ENCODE peak calls at places on chromosomes 11 and 22, in five cellular contexts. One of them, this sample, is unnamed.

GRCh38 chr11:8566613-8567210 is 27.3 kb downstream of the STK33 start:
- DNase-seq in HCT116: peak; percentile 23
- DNase-seq in body of pancreas: no peak
- DNase-seq in GM12878: peak; percentile 32
- DNase-seq in lower leg skin: no peak
- DNase-seq in this sample: no peak

GRCh38 chr11:3074912-3075589 is 17.8 kb upstream of the CARS1 start:
- DNase-seq in HCT116: no peak
- DNase-seq in body of pancreas: peak; percentile 96
- DNase-seq in GM12878: no peak
- DNase-seq in lower leg skin: no peak
- DNase-seq in this sample: no peak

GRCh38 chr11:115180272-115180671 is 323.9 kb downstream of the CADM1 start:
- DNase-seq in HCT116: no peak
- DNase-seq in body of pancreas: no peak
- DNase-seq in GM12878: no peak
- DNase-seq in lower leg skin: no peak
- DNase-seq in this sample: no peak

GRCh38 chr22:33867118-33867863 is 53.0 kb downstream of the LARGE1 start:
- DNase-seq in HCT116: no peak
- DNase-seq in body of pancreas: no peak
- DNase-seq in GM12878: no peak
- DNase-seq in lower leg skin: no peak
- DNase-seq in this sample: no peak

GRCh38 chr22:48881326-48881980 is 946.2 kb downstream of the BRD1 start:
- DNase-seq in HCT116: no peak
- DNase-seq in body of pancreas: no peak
- DNase-seq in GM12878: no peak
- DNase-seq in lower leg skin: no peak
- DNase-seq in this sample: no peak

GRCh38 chr11:122772945-122773344 is 65.4 kb upstream of the CRTAM start:
- DNase-seq in HCT116: no peak
- DNase-seq in body of pancreas: no peak
- DNase-seq in GM12878: no peak
- DNase-seq in lower leg skin: no peak
- DNase-seq in this sample: no peak

GRCh38 chr11:31958086-31958735 is 132.7 kb upstream of the RCN1 start:
- DNase-seq in HCT116: peak; percentile 40
- DNase-seq in body of pancreas: peak; percentile 70
- DNase-seq in GM12878: peak; percentile 9
- DNase-seq in lower leg skin: peak; percentile 88
- DNase-seq in this sample: peak; percentile 63

GRCh38 chr11:36748856-36749255 is 150.8 kb upstream of the RAG2 start:
- DNase-seq in HCT116: no peak
- DNase-seq in body of pancreas: no peak
- DNase-seq in GM12878: no peak
- DNase-seq in lower leg skin: no peak
- DNase-seq in this sample: no peak

GRCh38 chr11:134288486-134288885 is 12.3 kb downstream of the GLB1L3 start:
- DNase-seq in HCT116: no peak
- DNase-seq in body of pancreas: no peak
- DNase-seq in GM12878: no peak
- DNase-seq in lower leg skin: peak; percentile 57
- DNase-seq in this sample: no peak

GRCh38 chr22:26429458-26430238 is 588 bp downstream of the ASPHD2 start:
- DNase-seq in HCT116: no peak
- DNase-seq in body of pancreas: no peak
- DNase-seq in GM12878: no peak
- DNase-seq in lower leg skin: no peak
- DNase-seq in this sample: no peak

GRCh38 chr11:122186439-122187080 is 70.5 kb upstream of the BLID start:
- DNase-seq in HCT116: peak; percentile 73
- DNase-seq in body of pancreas: no peak
- DNase-seq in GM12878: no peak
- DNase-seq in lower leg skin: no peak
- DNase-seq in this sample: no peak

GRCh38 chr22:38086942-38087341 is 3.0 kb upstream of the SLC16A8 start:
- DNase-seq in HCT116: no peak
- DNase-seq in body of pancreas: no peak
- DNase-seq in GM12878: no peak
- DNase-seq in lower leg skin: no peak
- DNase-seq in this sample: no peak

GRCh38 chr11:266676-267439 is 11.3 kb upstream of the NLRP6 start:
- DNase-seq in HCT116: no peak
- DNase-seq in body of pancreas: no peak
- DNase-seq in GM12878: no peak
- DNase-seq in lower leg skin: peak; percentile 86
- DNase-seq in this sample: no peak

GRCh38 chr22:24758164-24758799 is 16.2 kb downstream of the PIWIL3 start:
- DNase-seq in HCT116: peak; percentile 39
- DNase-seq in body of pancreas: peak; percentile 65
- DNase-seq in GM12878: no peak
- DNase-seq in lower leg skin: no peak
- DNase-seq in this sample: no peak

GRCh38 chr11:124643605-124644425 is 21.2 kb downstream of the TBRG1 start:
- DNase-seq in HCT116: no peak
- DNase-seq in body of pancreas: no peak
- DNase-seq in GM12878: no peak
- DNase-seq in lower leg skin: no peak
- DNase-seq in this sample: no peak

GRCh38 chr22:23181763-23182288 is 1.5 kb downstream of the BCR start:
- DNase-seq in HCT116: no peak
- DNase-seq in body of pancreas: no peak
- DNase-seq in GM12878: no peak
- DNase-seq in lower leg skin: no peak
- DNase-seq in this sample: no peak

GRCh38 chr11:130313383-130314183 is 1.1 kb downstream of the ZBTB44 start:
- DNase-seq in HCT116: no peak
- DNase-seq in body of pancreas: no peak
- DNase-seq in GM12878: no peak
- DNase-seq in lower leg skin: no peak
- DNase-seq in this sample: no peak

GRCh38 chr11:103364687-103365086 is 255.5 kb downstream of the DYNC2H1 start:
- DNase-seq in HCT116: no peak
- DNase-seq in body of pancreas: no peak
- DNase-seq in GM12878: no peak
- DNase-seq in lower leg skin: no peak
- DNase-seq in this sample: no peak

GRCh38 chr11:2663915-2664314 is 35.9 kb downstream of the KCNQ1OT1 start:
- DNase-seq in HCT116: no peak
- DNase-seq in body of pancreas: no peak
- DNase-seq in GM12878: no peak
- DNase-seq in lower leg skin: no peak
- DNase-seq in this sample: no peak

GRCh38 chr22:36280379-36280778 is 27.4 kb downstream of the APOL1 start:
- DNase-seq in HCT116: no peak
- DNase-seq in body of pancreas: no peak
- DNase-seq in GM12878: no peak
- DNase-seq in lower leg skin: no peak
- DNase-seq in this sample: no peak

GRCh38 chr11:13337986-13338436 is 60.4 kb downstream of the BMAL1 start:
- DNase-seq in HCT116: no peak
- DNase-seq in body of pancreas: no peak
- DNase-seq in GM12878: no peak
- DNase-seq in lower leg skin: no peak
- DNase-seq in this sample: no peak

GRCh38 chr22:47260551-47260950 is 498.1 kb downstream of the TBC1D22A start:
- DNase-seq in HCT116: no peak
- DNase-seq in body of pancreas: no peak
- DNase-seq in GM12878: no peak
- DNase-seq in lower leg skin: peak; percentile 31
- DNase-seq in this sample: no peak

GRCh38 chr11:2190670-2191471 is 19.3 kb upstream of the TH start:
- DNase-seq in HCT116: no peak
- DNase-seq in body of pancreas: no peak
- DNase-seq in GM12878: no peak
- DNase-seq in lower leg skin: no peak
- DNase-seq in this sample: no peak

GRCh38 chr22:48156603-48157355 is 1394.3 kb downstream of the TBC1D22A start:
- DNase-seq in HCT116: no peak
- DNase-seq in body of pancreas: no peak
- DNase-seq in GM12878: no peak
- DNase-seq in lower leg skin: peak; percentile 76
- DNase-seq in this sample: no peak

GRCh38 chr22:46592390-46592872 is 27.8 kb upstream of the GRAMD4 start:
- DNase-seq in HCT116: no peak
- DNase-seq in body of pancreas: no peak
- DNase-seq in GM12878: no peak
- DNase-seq in lower leg skin: peak; percentile 88
- DNase-seq in this sample: peak; percentile 74

GRCh38 chr11:47847892-47848635 is at the start of gene NUP160:
- DNase-seq in HCT116: peak; percentile 23
- DNase-seq in body of pancreas: peak; percentile 88
- DNase-seq in GM12878: no peak
- DNase-seq in lower leg skin: peak; percentile 97
- DNase-seq in this sample: peak; percentile 87

GRCh38 chr22:48588151-48588880 is 1239.4 kb downstream of the BRD1 start:
- DNase-seq in HCT116: no peak
- DNase-seq in body of pancreas: no peak
- DNase-seq in GM12878: no peak
- DNase-seq in lower leg skin: no peak
- DNase-seq in this sample: no peak

GRCh38 chr22:46451741-46452140 is 85.7 kb downstream of the CELSR1 start:
- DNase-seq in HCT116: no peak
- DNase-seq in body of pancreas: no peak
- DNase-seq in GM12878: no peak
- DNase-seq in lower leg skin: no peak
- DNase-seq in this sample: no peak

GRCh38 chr11:115170133-115170815 is 333.9 kb downstream of the CADM1 start:
- DNase-seq in HCT116: no peak
- DNase-seq in body of pancreas: peak; percentile 45
- DNase-seq in GM12878: no peak
- DNase-seq in lower leg skin: no peak
- DNase-seq in this sample: no peak

GRCh38 chr11:88103337-88104206 is 71.7 kb downstream of the RAB38 start:
- DNase-seq in HCT116: peak; percentile 85
- DNase-seq in body of pancreas: peak; percentile 62
- DNase-seq in GM12878: peak; percentile 53
- DNase-seq in lower leg skin: no peak
- DNase-seq in this sample: peak; percentile 5

GRCh38 chr22:43297246-43298061 is 45.7 kb downstream of the SCUBE1 start:
- DNase-seq in HCT116: no peak
- DNase-seq in body of pancreas: no peak
- DNase-seq in GM12878: no peak
- DNase-seq in lower leg skin: no peak
- DNase-seq in this sample: no peak

GRCh38 chr22:18947905-18948304 is 11.8 kb upstream of the PRODH start:
- DNase-seq in HCT116: no peak
- DNase-seq in body of pancreas: no peak
- DNase-seq in GM12878: no peak
- DNase-seq in lower leg skin: peak; percentile 81
- DNase-seq in this sample: no peak

GRCh38 chr22:45286854-45287551 is 2.3 kb downstream of the UPK3A start:
- DNase-seq in HCT116: no peak
- DNase-seq in body of pancreas: no peak
- DNase-seq in GM12878: no peak
- DNase-seq in lower leg skin: no peak
- DNase-seq in this sample: no peak

GRCh38 chr22:45280583-45280972 is 4.2 kb upstream of the UPK3A start:
- DNase-seq in HCT116: no peak
- DNase-seq in body of pancreas: no peak
- DNase-seq in GM12878: no peak
- DNase-seq in lower leg skin: no peak
- DNase-seq in this sample: no peak

GRCh38 chr22:45285431-45286058 is 796 bp downstream of the UPK3A start:
- DNase-seq in HCT116: no peak
- DNase-seq in body of pancreas: no peak
- DNase-seq in GM12878: no peak
- DNase-seq in lower leg skin: no peak
- DNase-seq in this sample: no peak

GRCh38 chr22:45280995-45281394 is 3.8 kb upstream of the UPK3A start:
- DNase-seq in HCT116: no peak
- DNase-seq in body of pancreas: no peak
- DNase-seq in GM12878: no peak
- DNase-seq in lower leg skin: no peak
- DNase-seq in this sample: no peak

GRCh38 chr22:45284705-45285305 is at the start of gene UPK3A:
- DNase-seq in HCT116: peak; percentile 33
- DNase-seq in body of pancreas: peak; percentile 89
- DNase-seq in GM12878: no peak
- DNase-seq in lower leg skin: no peak
- DNase-seq in this sample: no peak
- TF ChIP-seq POLR2A in HCT116: no peak
- TF ChIP-seq POLR2A in body of pancreas: no peak
- TF ChIP-seq POLR2A in GM12878: no peak
- TF ChIP-seq POLR2A in lower leg skin: no peak
- TF ChIP-seq POLR2A in this sample: no peak

GRCh38 chr22:40651563-40652501 is 15.3 kb upstream of the MRTFA start:
- DNase-seq in HCT116: peak; percentile 95
- DNase-seq in body of pancreas: peak; percentile 91
- DNase-seq in GM12878: no peak
- DNase-seq in lower leg skin: peak; percentile 99
- DNase-seq in this sample: peak; percentile 47
- TF ChIP-seq POLR2A in HCT116: peak; percentile 93
- TF ChIP-seq POLR2A in body of pancreas: peak; percentile 87
- TF ChIP-seq POLR2A in GM12878: peak; percentile 91
- TF ChIP-seq POLR2A in lower leg skin: no peak
- TF ChIP-seq POLR2A in this sample: peak; percentile 87

GRCh38 chr11:111764621-111765020 is 1.6 kb downstream of the PPP2R1B start:
- DNase-seq in HCT116: no peak
- DNase-seq in body of pancreas: no peak
- DNase-seq in GM12878: no peak
- DNase-seq in lower leg skin: no peak
- DNase-seq in this sample: no peak

GRCh38 chr11:111765320-111765983 is 737 bp downstream of the PPP2R1B start:
- DNase-seq in HCT116: no peak
- DNase-seq in body of pancreas: peak; percentile 75
- DNase-seq in GM12878: no peak
- DNase-seq in lower leg skin: peak; percentile 88
- DNase-seq in this sample: no peak

GRCh38 chr11:111762981-111763643 is 3.1 kb downstream of the PPP2R1B start:
- DNase-seq in HCT116: no peak
- DNase-seq in body of pancreas: no peak
- DNase-seq in GM12878: no peak
- DNase-seq in lower leg skin: no peak
- DNase-seq in this sample: no peak

GRCh38 chr11:111766834-111767142 is 599 bp upstream of the PPP2R1B start:
- DNase-seq in HCT116: no peak
- DNase-seq in body of pancreas: no peak
- DNase-seq in GM12878: no peak
- DNase-seq in lower leg skin: no peak
- DNase-seq in this sample: no peak

GRCh38 chr11:111765984-111766833 is at the start of gene PPP2R1B:
- DNase-seq in HCT116: peak; percentile 23
- DNase-seq in body of pancreas: peak; percentile 83
- DNase-seq in GM12878: peak; percentile 35
- DNase-seq in lower leg skin: peak; percentile 96
- DNase-seq in this sample: peak; percentile 92
- TF ChIP-seq POLR2A in HCT116: peak; percentile 76
- TF ChIP-seq POLR2A in body of pancreas: peak; percentile 80
- TF ChIP-seq POLR2A in GM12878: peak; percentile 89
- TF ChIP-seq POLR2A in lower leg skin: no peak
- TF ChIP-seq POLR2A in this sample: peak; percentile 77

GRCh38 chr11:68146704-68147474 is 25.7 kb upstream of the CHKA start:
- DNase-seq in HCT116: no peak
- DNase-seq in body of pancreas: peak; percentile 87
- DNase-seq in GM12878: no peak
- DNase-seq in lower leg skin: peak; percentile 84
- DNase-seq in this sample: no peak
- TF ChIP-seq POLR2A in HCT116: no peak
- TF ChIP-seq POLR2A in body of pancreas: peak; percentile 83
- TF ChIP-seq POLR2A in GM12878: no peak
- TF ChIP-seq POLR2A in lower leg skin: no peak
- TF ChIP-seq POLR2A in this sample: no peak

GRCh38 chr22:42142771-42143461 is 12.3 kb upstream of the CYP2D6 start:
- DNase-seq in HCT116: no peak
- DNase-seq in body of pancreas: no peak
- DNase-seq in GM12878: no peak
- DNase-seq in lower leg skin: no peak
- DNase-seq in this sample: no peak
- TF ChIP-seq POLR2A in HCT116: no peak
- TF ChIP-seq POLR2A in body of pancreas: no peak
- TF ChIP-seq POLR2A in GM12878: no peak
- TF ChIP-seq POLR2A in lower leg skin: no peak
- TF ChIP-seq POLR2A in this sample: no peak